ENCODE peak calls at places on chromosome 20, in ten cellular contexts. One of them, this sample, is unnamed.
A peak's percentile ranks its signal among the peaks of the same experiment; 100 is the strongest.

GRCh38 chr20:58986968-58987517 is 6.0 kb downstream of the NELFCD start:
- DNase-seq in H9: no peak
- DNase-seq in stomach: peak; percentile 3
- DNase-seq in neural progenitor cell: no peak
- DNase-seq in heart right ventricle: no peak
- DNase-seq in Panc1: no peak
- DNase-seq in uterus: no peak
- DNase-seq in left ventricle myocardium inferior: no peak
- DNase-seq in heart left ventricle: peak; percentile 24
- DNase-seq in RWPE2: peak; percentile 62
- DNase-seq in this sample: peak; percentile 69

GRCh38 chr20:50919567-50919966 is 11.7 kb downstream of the ADNP start:
- DNase-seq in neural progenitor cell: no peak
- DNase-seq in H9: no peak
- DNase-seq in left ventricle myocardium inferior: no peak
- DNase-seq in RWPE2: peak; percentile 99
- DNase-seq in uterus: peak; percentile 71
- DNase-seq in Panc1: no peak
- DNase-seq in stomach: peak; percentile 42
- DNase-seq in heart right ventricle: no peak
- DNase-seq in heart left ventricle: peak; percentile 44
- DNase-seq in this sample: no peak

GRCh38 chr20:39282619-39283092 is 320.5 kb downstream of the DHX35 start:
- DNase-seq in stomach: no peak
- DNase-seq in neural progenitor cell: peak; percentile 34
- DNase-seq in uterus: no peak
- DNase-seq in RWPE2: no peak
- DNase-seq in H9: peak; percentile 81
- DNase-seq in heart right ventricle: no peak
- DNase-seq in Panc1: no peak
- DNase-seq in left ventricle myocardium inferior: no peak
- DNase-seq in heart left ventricle: no peak
- DNase-seq in this sample: no peak

GRCh38 chr20:37902504-37903313 is at the start of gene VSTM2L:
- DNase-seq in H9: peak; percentile 36
- DNase-seq in heart left ventricle: peak; percentile 48
- DNase-seq in left ventricle myocardium inferior: no peak
- DNase-seq in stomach: peak; percentile 34
- DNase-seq in uterus: peak; percentile 26
- DNase-seq in heart right ventricle: no peak
- DNase-seq in RWPE2: peak; percentile 85
- DNase-seq in neural progenitor cell: peak; percentile 79
- DNase-seq in Panc1: no peak
- DNase-seq in this sample: peak; percentile 65

GRCh38 chr20:3276400-3277015 is 37.5 kb upstream of the SLC4A11 start:
- DNase-seq in neural progenitor cell: peak; percentile 57
- DNase-seq in Panc1: peak; percentile 8
- DNase-seq in H9: peak; percentile 56
- DNase-seq in RWPE2: no peak
- DNase-seq in uterus: no peak
- DNase-seq in heart right ventricle: no peak
- DNase-seq in stomach: no peak
- DNase-seq in left ventricle myocardium inferior: no peak
- DNase-seq in heart left ventricle: no peak
- DNase-seq in this sample: no peak

GRCh38 chr20:7406671-7407070 is 533.6 kb downstream of the HAO1 start:
- DNase-seq in H9: no peak
- DNase-seq in neural progenitor cell: no peak
- DNase-seq in uterus: no peak
- DNase-seq in heart right ventricle: no peak
- DNase-seq in Panc1: no peak
- DNase-seq in RWPE2: no peak
- DNase-seq in stomach: no peak
- DNase-seq in left ventricle myocardium inferior: no peak
- DNase-seq in heart left ventricle: no peak
- DNase-seq in this sample: no peak

GRCh38 chr20:41137412-41138216 is at the start of gene PLCG1:
- DNase-seq in heart right ventricle: peak; percentile 86
- DNase-seq in H9: peak; percentile 87
- DNase-seq in RWPE2: peak; percentile 95
- DNase-seq in left ventricle myocardium inferior: peak; percentile 86
- DNase-seq in uterus: peak; percentile 83
- DNase-seq in Panc1: no peak
- DNase-seq in neural progenitor cell: peak; percentile 93
- DNase-seq in heart left ventricle: peak; percentile 83
- DNase-seq in stomach: peak; percentile 84
- DNase-seq in this sample: peak; percentile 87

GRCh38 chr20:40930561-40930960 is 98.1 kb upstream of the TOP1 start:
- DNase-seq in heart left ventricle: no peak
- DNase-seq in RWPE2: no peak
- DNase-seq in uterus: no peak
- DNase-seq in left ventricle myocardium inferior: no peak
- DNase-seq in heart right ventricle: no peak
- DNase-seq in neural progenitor cell: no peak
- DNase-seq in Panc1: no peak
- DNase-seq in stomach: no peak
- DNase-seq in H9: no peak
- DNase-seq in this sample: no peak

GRCh38 chr20:46939031-46939430 is 44.4 kb downstream of the EYA2 start:
- DNase-seq in RWPE2: no peak
- DNase-seq in Panc1: no peak
- DNase-seq in uterus: no peak
- DNase-seq in heart right ventricle: no peak
- DNase-seq in left ventricle myocardium inferior: no peak
- DNase-seq in neural progenitor cell: peak; percentile 36
- DNase-seq in heart left ventricle: no peak
- DNase-seq in stomach: no peak
- DNase-seq in H9: peak; percentile 40
- DNase-seq in this sample: no peak

GRCh38 chr20:680638-681037 is 5.0 kb upstream of the SCRT2 start:
- DNase-seq in stomach: no peak
- DNase-seq in neural progenitor cell: no peak
- DNase-seq in heart right ventricle: no peak
- DNase-seq in H9: no peak
- DNase-seq in RWPE2: no peak
- DNase-seq in heart left ventricle: no peak
- DNase-seq in uterus: no peak
- DNase-seq in left ventricle myocardium inferior: no peak
- DNase-seq in Panc1: no peak
- DNase-seq in this sample: no peak

GRCh38 chr20:24379116-24379927 is 90.1 kb upstream of the SYNDIG1 start:
- DNase-seq in RWPE2: no peak
- DNase-seq in left ventricle myocardium inferior: peak; percentile 24
- DNase-seq in uterus: peak; percentile 33
- DNase-seq in heart right ventricle: peak; percentile 20
- DNase-seq in H9: peak; percentile 19
- DNase-seq in neural progenitor cell: no peak
- DNase-seq in stomach: no peak
- DNase-seq in heart left ventricle: peak; percentile 39
- DNase-seq in Panc1: no peak
- DNase-seq in this sample: no peak
- H3K4me1 ChIP-seq in RWPE2: no peaks in the 10 kb centered on the region
- H3K4me1 ChIP-seq in left ventricle myocardium inferior: no peaks in the 10 kb centered on the region
- H3K4me1 ChIP-seq in uterus: no peaks in the 10 kb centered on the region
- H3K4me1 ChIP-seq in heart right ventricle: peaks cover 10% of the 10 kb centered on the region
- H3K4me1 ChIP-seq in H9: no peaks in the 10 kb centered on the region
- H3K4me1 ChIP-seq in neural progenitor cell: no peaks in the 10 kb centered on the region
- H3K4me1 ChIP-seq in stomach: peaks cover 26% of the 10 kb centered on the region
- H3K4me1 ChIP-seq in heart left ventricle: peaks cover 3% of the 10 kb centered on the region
- H3K4me1 ChIP-seq in Panc1: no peaks in the 10 kb centered on the region
- H3K4me1 ChIP-seq in this sample: no peaks in the 10 kb centered on the region

DNA sequence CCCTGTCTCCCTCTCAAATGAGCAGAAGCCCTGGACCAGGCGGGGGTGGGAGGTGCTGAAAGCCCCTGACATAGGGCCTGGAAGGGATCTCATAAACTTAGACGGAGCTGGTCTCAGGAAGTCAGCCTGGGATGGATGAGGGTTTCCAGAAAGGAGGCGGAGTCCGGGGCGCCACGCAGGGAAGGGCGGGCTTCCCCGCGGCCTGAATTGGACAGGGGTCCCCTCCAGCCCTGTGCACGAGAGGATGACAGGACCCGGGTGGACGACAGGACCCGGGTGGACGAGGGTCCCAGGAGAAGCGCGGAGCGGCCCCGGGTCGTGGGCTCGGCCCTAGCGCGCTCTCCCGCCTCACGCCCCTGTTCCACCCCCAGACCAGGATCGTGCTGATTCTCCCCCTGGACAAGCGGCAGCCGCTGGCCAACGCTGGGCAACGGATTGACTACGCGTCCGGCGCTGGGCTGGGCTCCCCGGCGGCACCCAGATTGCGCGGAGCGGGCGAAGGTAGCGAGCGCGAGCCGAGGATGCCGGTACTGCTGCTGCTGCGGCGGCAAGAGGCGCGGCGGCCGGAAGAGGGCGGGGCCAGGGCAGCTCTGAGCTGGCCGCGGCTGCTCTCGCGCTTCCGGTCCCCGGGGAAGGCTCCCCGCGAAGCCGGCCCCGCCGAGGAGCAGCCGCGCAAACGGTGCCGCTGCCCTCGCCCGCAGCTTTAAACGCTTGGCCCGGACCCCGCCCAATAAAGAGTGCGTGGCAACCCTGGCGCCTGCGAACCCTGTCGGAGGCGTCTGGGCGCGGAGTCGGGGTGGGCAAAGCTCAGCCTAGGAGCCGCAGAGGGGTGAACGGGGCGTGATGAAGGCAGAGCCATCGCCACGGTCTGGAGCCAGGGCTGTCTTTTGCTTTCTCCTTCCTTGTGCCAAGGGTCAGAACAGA is 1.3 kb downstream of the C20orf144 start:
- DNase-seq in heart left ventricle: peak; percentile 87
- DNase-seq in RWPE2: peak; percentile 95
- DNase-seq in Panc1: no peak
- DNase-seq in left ventricle myocardium inferior: peak; percentile 86
- DNase-seq in heart right ventricle: peak; percentile 87
- DNase-seq in H9: peak; percentile 84
- DNase-seq in uterus: peak; percentile 80
- DNase-seq in neural progenitor cell: peak; percentile 94
- DNase-seq in stomach: peak; percentile 86
- DNase-seq in this sample: peak; percentile 82
- TF ChIP-seq CTCF in heart left ventricle: no peak
- TF ChIP-seq CTCF in RWPE2: no peak
- TF ChIP-seq CTCF in Panc1: no peak
- TF ChIP-seq CTCF in left ventricle myocardium inferior: peak; percentile 15
- TF ChIP-seq CTCF in heart right ventricle: no peak
- TF ChIP-seq CTCF in H9: no peak
- TF ChIP-seq CTCF in uterus: no peak
- TF ChIP-seq CTCF in neural progenitor cell: no peak
- TF ChIP-seq CTCF in stomach: no peak
- TF ChIP-seq CTCF in this sample: no peak

GRCh38 chr20:19976595-19977372 is 40.4 kb upstream of the NAA20 start:
- DNase-seq in uterus: peak; percentile 62
- DNase-seq in H9: no peak
- DNase-seq in heart right ventricle: peak; percentile 57
- DNase-seq in neural progenitor cell: peak; percentile 60
- DNase-seq in RWPE2: no peak
- DNase-seq in Panc1: no peak
- DNase-seq in left ventricle myocardium inferior: peak; percentile 70
- DNase-seq in heart left ventricle: peak; percentile 77
- DNase-seq in stomach: peak; percentile 62
- DNase-seq in this sample: peak; percentile 57
- H3K4me1 ChIP-seq in uterus: peaks cover 11% of the 10 kb centered on the region
- H3K4me1 ChIP-seq in H9: peaks cover 4% of the 10 kb centered on the region
- H3K4me1 ChIP-seq in heart right ventricle: peaks cover 100% of the 10 kb centered on the region
- H3K4me1 ChIP-seq in neural progenitor cell: peaks cover 20% of the 10 kb centered on the region
- H3K4me1 ChIP-seq in RWPE2: peaks cover 58% of the 10 kb centered on the region
- H3K4me1 ChIP-seq in Panc1: peaks cover 57% of the 10 kb centered on the region
- H3K4me1 ChIP-seq in left ventricle myocardium inferior: peaks cover 100% of the 10 kb centered on the region
- H3K4me1 ChIP-seq in heart left ventricle: peaks cover 87% of the 10 kb centered on the region
- H3K4me1 ChIP-seq in stomach: peaks cover 84% of the 10 kb centered on the region
- H3K4me1 ChIP-seq in this sample: peaks cover 35% of the 10 kb centered on the region

DNA sequence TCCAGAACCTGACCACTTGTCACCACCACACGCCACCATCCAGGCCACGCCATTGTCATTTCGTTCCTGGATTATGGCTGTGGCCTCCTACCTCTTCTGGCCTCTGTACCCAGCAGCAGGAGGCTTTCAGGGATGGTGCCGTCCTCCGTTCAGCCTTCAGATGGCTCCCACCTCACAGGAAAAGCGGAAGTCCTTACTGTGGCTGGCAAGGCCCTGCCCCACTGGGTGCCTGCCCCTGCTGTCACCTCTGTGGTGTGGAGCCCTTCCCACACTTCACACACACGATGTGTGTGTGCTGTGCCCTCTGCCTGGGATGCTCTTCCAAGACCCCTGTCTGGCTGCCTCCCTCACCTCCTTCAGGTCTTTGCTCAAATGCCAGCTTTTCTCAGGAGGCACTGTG is 69.4 kb downstream of the INSM1 start:
- DNase-seq in H9: no peak
- DNase-seq in Panc1: no peak
- DNase-seq in heart left ventricle: no peak
- DNase-seq in left ventricle myocardium inferior: no peak
- DNase-seq in heart right ventricle: no peak
- DNase-seq in neural progenitor cell: no peak
- DNase-seq in uterus: no peak
- DNase-seq in RWPE2: no peak
- DNase-seq in stomach: no peak
- DNase-seq in this sample: no peak
- TF ChIP-seq CTCF in H9: no peak
- TF ChIP-seq CTCF in Panc1: no peak
- TF ChIP-seq CTCF in heart left ventricle: no peak
- TF ChIP-seq CTCF in left ventricle myocardium inferior: no peak
- TF ChIP-seq CTCF in heart right ventricle: no peak
- TF ChIP-seq CTCF in neural progenitor cell: no peak
- TF ChIP-seq CTCF in uterus: no peak
- TF ChIP-seq CTCF in RWPE2: no peak
- TF ChIP-seq CTCF in stomach: no peak
- TF ChIP-seq CTCF in this sample: no peak

GRCh38 chr20:63122626-63123025 is 93.3 kb downstream of the YTHDF1 start:
- DNase-seq in heart right ventricle: no peak
- DNase-seq in H9: no peak
- DNase-seq in uterus: no peak
- DNase-seq in Panc1: no peak
- DNase-seq in neural progenitor cell: no peak
- DNase-seq in stomach: no peak
- DNase-seq in left ventricle myocardium inferior: no peak
- DNase-seq in heart left ventricle: no peak
- DNase-seq in RWPE2: peak; percentile 54
- DNase-seq in this sample: no peak

GRCh38 chr20:63119451-63120285 is 96.3 kb downstream of the YTHDF1 start:
- DNase-seq in heart right ventricle: peak; percentile 5
- DNase-seq in uterus: no peak
- DNase-seq in stomach: no peak
- DNase-seq in heart left ventricle: peak; percentile 23
- DNase-seq in Panc1: no peak
- DNase-seq in RWPE2: peak; percentile 86
- DNase-seq in H9: no peak
- DNase-seq in neural progenitor cell: no peak
- DNase-seq in left ventricle myocardium inferior: peak; percentile 2
- DNase-seq in this sample: no peak

GRCh38 chr20:63121749-63122405 is 94.1 kb downstream of the YTHDF1 start:
- DNase-seq in stomach: no peak
- DNase-seq in neural progenitor cell: no peak
- DNase-seq in RWPE2: peak; percentile 77
- DNase-seq in uterus: no peak
- DNase-seq in H9: peak; percentile 17
- DNase-seq in left ventricle myocardium inferior: peak; percentile 3
- DNase-seq in heart right ventricle: peak; percentile 2
- DNase-seq in heart left ventricle: peak; percentile 4
- DNase-seq in Panc1: no peak
- DNase-seq in this sample: no peak

GRCh38 chr20:63120286-63121090 is 95.4 kb downstream of the YTHDF1 start:
- DNase-seq in H9: no peak
- DNase-seq in neural progenitor cell: no peak
- DNase-seq in heart left ventricle: peak; percentile 12
- DNase-seq in left ventricle myocardium inferior: peak; percentile 9
- DNase-seq in RWPE2: peak; percentile 83
- DNase-seq in uterus: no peak
- DNase-seq in heart right ventricle: peak; percentile 5
- DNase-seq in Panc1: no peak
- DNase-seq in stomach: no peak
- DNase-seq in this sample: no peak

GRCh38 chr20:63121246-63121645 is 94.7 kb downstream of the YTHDF1 start:
- DNase-seq in heart right ventricle: no peak
- DNase-seq in stomach: no peak
- DNase-seq in H9: no peak
- DNase-seq in uterus: no peak
- DNase-seq in neural progenitor cell: no peak
- DNase-seq in left ventricle myocardium inferior: peak; percentile 6
- DNase-seq in Panc1: no peak
- DNase-seq in heart left ventricle: peak; percentile 3
- DNase-seq in RWPE2: peak; percentile 71
- DNase-seq in this sample: no peak
- H3K4me1 ChIP-seq in heart right ventricle: no peaks in the 10 kb centered on the region
- H3K4me1 ChIP-seq in stomach: peaks cover 4% of the 10 kb centered on the region
- H3K4me1 ChIP-seq in H9: no peaks in the 10 kb centered on the region
- H3K4me1 ChIP-seq in uterus: no peaks in the 10 kb centered on the region
- H3K4me1 ChIP-seq in neural progenitor cell: no peaks in the 10 kb centered on the region
- H3K4me1 ChIP-seq in left ventricle myocardium inferior: no peaks in the 10 kb centered on the region
- H3K4me1 ChIP-seq in Panc1: no peaks in the 10 kb centered on the region
- H3K4me1 ChIP-seq in heart left ventricle: no peaks in the 10 kb centered on the region
- H3K4me1 ChIP-seq in RWPE2: no peaks in the 10 kb centered on the region
- H3K4me1 ChIP-seq in this sample: no peaks in the 10 kb centered on the region